ENCODE peak calls at places on chromosome 14, in nine cellular contexts. B is fibroblast of the aortic adventitia, G is WTC11, X is GM13977, C is A673, A is type B pancreatic cell, V is neural progenitor cell, O is mesothelial cell of epicardium, W is MCF 10A. M is an unnamed sample.
A peak's percentile ranks its signal among the peaks of the same experiment; 100 is the strongest.

GRCh38 chr14:71555654-71556559 is 376.3 kb upstream of the RGS6 start:
- DNase-seq in V (no peak), W (peak; percentile 74), G (no peak), A (no peak), C (peak; percentile 32), B (peak; percentile 40), X (peak; percentile 42), O (no peak), M (peak; percentile 87)

GRCh38 chr14:98236314-98236713 is 1035.7 kb downstream of the BCL11B start:
- DNase-seq in G (no peak), C (no peak), O (no peak), W (peak; percentile 3), B (no peak), A (no peak), X (no peak), V (no peak), M (no peak)

GRCh38 chr14:96634481-96634880 is 132.3 kb downstream of the PAPOLA start:
- DNase-seq in A (no peak), C (no peak), X (peak; percentile 2), B (no peak), O (no peak), V (no peak), G (no peak), W (peak; percentile 1), M (no peak)

GRCh38 chr14:81144811-81145598 is 75.8 kb downstream of the GTF2A1 start:
- DNase-seq in C (no peak), X (no peak), B (no peak), V (no peak), O (no peak), W (peak; percentile 5), A (no peak), G (no peak), M (no peak)

GRCh38 chr14:100305446-100306255 is 593 bp downstream of the SLC25A29 start:
- DNase-seq in B (no peak), G (peak; percentile 49), O (no peak), V (peak; percentile 69), A (no peak), W (no peak), C (peak; percentile 31), X (peak; percentile 60), M (peak; percentile 64)

GRCh38 chr14:71586131-71586893 is 345.9 kb upstream of the RGS6 start:
- DNase-seq in W (no peak), B (peak; percentile 79), G (no peak), C (peak; percentile 75), A (no peak), X (no peak), O (no peak), V (peak; percentile 62), M (no peak)

GRCh38 chr14:94046696-94047250 is 20.6 kb downstream of the OTUB2 start:
- DNase-seq in B (no peak), X (no peak), C (no peak), A (no peak), G (no peak), W (no peak), O (no peak), V (no peak), M (no peak)

GRCh38 chr14:100850841-100851585 is 25.1 kb downstream of the MEG3 start:
- DNase-seq in A (no peak), O (no peak), X (peak; percentile 70), W (peak; percentile 76), C (peak; percentile 76), B (no peak), G (peak; percentile 86), V (peak; percentile 54), M (peak; percentile 88)

GRCh38 chr14:27242874-27243273 is 645.0 kb upstream of the NOVA1 start:
- DNase-seq in A (no peak), C (peak; percentile 6), X (no peak), B (no peak), O (no peak), V (no peak), W (peak; percentile 7), G (no peak), M (no peak)

GRCh38 chr14:61051046-61051445 is 70.0 kb downstream of the SLC38A6 start:
- DNase-seq in O (no peak), B (peak; percentile 69), V (peak; percentile 11), X (no peak), C (peak; percentile 77), G (no peak), W (no peak), A (no peak), M (no peak)

GRCh38 chr14:75292886-75293285 is 14.3 kb downstream of the FOS start:
- DNase-seq in O (no peak), B (no peak), X (no peak), G (no peak), C (no peak), W (no peak), A (no peak), V (no peak), M (no peak)

GRCh38 chr14:102020058-102020971 is 55.9 kb downstream of the DYNC1H1 start:
- DNase-seq in W (no peak), A (no peak), B (peak; percentile 13), O (no peak), V (no peak), C (no peak), G (no peak), X (no peak), M (peak; percentile 88)

GRCh38 chr14:95123895-95124579 is 33.3 kb downstream of the DICER1 start:
- DNase-seq in V (no peak), X (no peak), W (no peak), B (no peak), O (no peak), A (no peak), C (no peak), G (no peak), M (no peak)

GRCh38 chr14:75044760-75045159 is 6.5 kb downstream of the MLH3 start:
- DNase-seq in X (no peak), O (no peak), G (no peak), B (peak; percentile 31), W (no peak), V (no peak), A (no peak), C (no peak), M (no peak)

GRCh38 chr14:85093631-85094330 is 436.2 kb upstream of the FLRT2 start:
- DNase-seq in W (peak; percentile 29), B (peak; percentile 14), G (no peak), O (no peak), A (no peak), V (no peak), C (no peak), X (no peak), M (no peak)

GRCh38 chr14:97916100-97916499 is 1118.9 kb downstream of the VRK1 start:
- DNase-seq in C (no peak), G (no peak), V (no peak), A (no peak), O (no peak), X (no peak), W (peak; percentile 63), B (no peak), M (no peak)

DNA sequence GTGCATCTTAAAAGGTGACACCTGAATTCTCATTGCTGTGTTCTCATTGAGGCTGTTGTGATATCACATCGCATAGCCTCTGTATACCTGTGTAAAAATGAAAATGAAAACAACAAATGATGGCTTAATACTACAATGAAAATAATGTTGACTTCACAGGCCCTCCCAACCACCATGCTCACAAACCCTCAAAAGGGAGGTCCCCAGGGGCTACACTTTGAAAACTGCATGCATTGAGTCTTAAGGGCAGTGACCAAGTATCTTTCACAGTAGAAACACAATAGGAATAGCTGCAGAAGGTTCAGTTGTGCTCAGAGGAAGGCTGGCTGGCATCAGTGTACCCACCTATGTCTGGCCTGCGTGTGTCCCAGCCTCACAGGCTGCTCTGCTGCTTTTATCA is 27.6 kb upstream of the KCNK13 start:
- DNase-seq in C (no peak), G (no peak), B (no peak), O (no peak), V (no peak), X (no peak), W (no peak), A (no peak), M (no peak)
- TF ChIP-seq CTCF in C (no peak), G (no peak), B (no peak), O (no peak), V (no peak), X (no peak), W (no peak), A (no peak), M (no peak)

GRCh38 chr14:103029936-103030335 is 27.4 kb downstream of the CDC42BPB start:
- DNase-seq in C (no peak), G (no peak), O (no peak), X (no peak), V (no peak), A (no peak), B (no peak), W (no peak), M (no peak)

GRCh38 chr14:103033744-103034143 is 23.6 kb downstream of the CDC42BPB start:
- DNase-seq in C (no peak), G (no peak), X (no peak), W (no peak), V (no peak), O (no peak), B (no peak), A (no peak), M (no peak)

GRCh38 chr14:103031566-103031911 is 25.8 kb downstream of the CDC42BPB start:
- DNase-seq in G (no peak), O (no peak), V (no peak), A (no peak), B (no peak), W (no peak), C (no peak), X (no peak), M (no peak)

GRCh38 chr14:103030741-103031565 is 26.4 kb downstream of the CDC42BPB start:
- DNase-seq in X (no peak), C (no peak), A (no peak), O (no peak), G (no peak), B (no peak), V (no peak), W (no peak), M (no peak)

GRCh38 chr14:103031956-103032355 is 25.4 kb downstream of the CDC42BPB start:
- DNase-seq in G (peak; percentile 41), A (no peak), B (no peak), W (no peak), V (peak; percentile 33), C (no peak), O (no peak), X (no peak), M (no peak)
- TF ChIP-seq CTCF in G (no peak), A (peak; percentile 23), B (no peak), W (peak; percentile 15), V (peak; percentile 11), C (no peak), O (no peak), X (no peak), M (no peak)

GRCh38 chr14:77124345-77125274 is 17.0 kb downstream of the ZDHHC22 start:
- DNase-seq in X (peak; percentile 79), B (peak; percentile 28), G (peak; percentile 54), A (no peak), O (no peak), C (peak; percentile 67), V (peak; percentile 82), W (no peak), M (peak; percentile 61)
- TF ChIP-seq CTCF in X (peak; percentile 87), B (no peak), G (peak; percentile 63), A (peak; percentile 85), O (peak; percentile 60), C (no peak), V (peak; percentile 67), W (no peak), M (peak; percentile 81)

DNA sequence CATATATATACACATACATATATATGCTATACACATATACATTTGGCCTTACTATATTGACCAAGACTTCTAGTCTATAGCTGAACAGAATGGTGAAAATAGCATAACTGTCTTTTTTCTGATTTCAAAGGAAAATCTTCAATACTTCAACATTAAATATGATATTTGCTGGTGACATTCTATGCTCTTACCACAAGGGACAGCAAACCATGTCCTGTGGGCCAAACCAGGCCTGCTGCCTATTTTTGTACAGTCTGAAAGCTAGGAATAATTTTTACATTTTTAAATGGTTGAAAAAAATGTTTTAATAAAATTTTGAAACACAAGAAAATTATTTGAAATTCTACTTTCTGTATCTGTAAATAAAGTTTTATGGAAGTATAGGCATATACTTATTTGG is 63.6 kb downstream of the EML5 start:
- DNase-seq in O (no peak), C (no peak), G (no peak), V (no peak), A (no peak), X (no peak), B (no peak), W (peak; percentile 3), M (no peak)
- TF ChIP-seq CTCF in O (peak; percentile 35), C (peak; percentile 28), G (no peak), V (peak; percentile 2), A (peak; percentile 63), X (peak; percentile 7), B (peak; percentile 37), W (no peak), M (no peak)